ENCODE peak calls at places on chromosomes 5 and 9, in five cellular contexts. G, Y, E, W and H are unnamed samples.

GRCh38 chr5:2123874-2124273 is 241.1 kb upstream of the IRX4 start:
- DNase-seq in G (no peak), Y (no peak), E (no peak), W (no peak), H (no peak)

GRCh38 chr9:83965350-83966208 is 14.4 kb downstream of the HNRNPK start:
- DNase-seq in G (no peak), Y (no peak), E (no peak), W (peak), H (no peak)

GRCh38 chr9:99146574-99146973 is 41.7 kb downstream of the TGFBR1 start:
- DNase-seq in G (no peak), Y (no peak), E (no peak), W (no peak), H (no peak)

GRCh38 chr9:36987891-36988290 is 46.2 kb downstream of the PAX5 start:
- DNase-seq in G (no peak), Y (no peak), E (no peak), W (no peak), H (no peak)

GRCh38 chr5:78280261-78280660 is 14.2 kb downstream of the AP3B1 start:
- DNase-seq in G (no peak), Y (no peak), E (no peak), W (no peak), H (peak)

GRCh38 chr9:128409998-128410397 is 10.7 kb upstream of the CERCAM start:
- DNase-seq in G (no peak), Y (no peak), E (no peak), W (peak), H (no peak)

GRCh38 chr5:54571462-54571861 is 53.9 kb downstream of the SNX18 start:
- DNase-seq in G (no peak), Y (no peak), E (no peak), W (no peak), H (no peak)

GRCh38 chr5:157670662-157671591 is at the start of gene C5orf52:
- DNase-seq in G (peak), Y (no peak), E (peak), W (peak), H (peak)

GRCh38 chr9:133260334-133261102 is 14.5 kb downstream of the ABO start:
- DNase-seq in G (no peak), Y (no peak), E (no peak), W (no peak), H (no peak)

GRCh38 chr9:76717176-76717575 is 47.1 kb upstream of the PCA3 start:
- DNase-seq in G (no peak), Y (no peak), E (no peak), W (no peak), H (no peak)

GRCh38 chr9:18493361-18494015 is 19.5 kb downstream of the ADAMTSL1 start:
- DNase-seq in G (no peak), Y (no peak), E (no peak), W (no peak), H (no peak)

GRCh38 chr5:59021837-59022514 is 439.1 kb downstream of the RAB3C start:
- DNase-seq in G (no peak), Y (peak), E (peak), W (no peak), H (no peak)

GRCh38 chr5:108398964-108399363 is 17.1 kb upstream of the FBXL17 start:
- DNase-seq in G (no peak), Y (no peak), E (no peak), W (no peak), H (no peak)

GRCh38 chr5:155655569-155655968 is 642.0 kb downstream of the KIF4B start:
- DNase-seq in G (no peak), Y (no peak), E (no peak), W (no peak), H (no peak)

GRCh38 chr5:132422720-132423442 is 53.4 kb downstream of the SLC22A5 start:
- DNase-seq in G (peak), Y (peak), E (peak), W (peak), H (peak)

GRCh38 chr5:127919818-127920217 is 163.7 kb upstream of the SLC12A2 start:
- DNase-seq in G (no peak), Y (no peak), E (no peak), W (no peak), H (no peak)

GRCh38 chr9:96460877-96461276 is 10.9 kb downstream of the HABP4 start:
- DNase-seq in G (no peak), Y (no peak), E (no peak), W (no peak), H (no peak)

GRCh38 chr5:65539827-65540226 is 23.1 kb downstream of the CENPK start:
- DNase-seq in G (no peak), Y (no peak), E (no peak), W (no peak), H (no peak)

GRCh38 chr9:108286807-108287206 is 569.0 kb downstream of the ACTL7B start:
- DNase-seq in G (no peak), Y (no peak), E (no peak), W (no peak), H (no peak)

GRCh38 chr5:59845733-59846132 is 47.8 kb downstream of the PDE4D start:
- DNase-seq in G (no peak), Y (no peak), E (no peak), W (no peak), H (no peak)

GRCh38 chr9:4507731-4508130 is 17.5 kb downstream of the SLC1A1 start:
- DNase-seq in G (no peak), Y (no peak), E (no peak), W (no peak), H (no peak)

GRCh38 chr5:16664368-16664767 is 47.6 kb upstream of the RETREG1 start:
- DNase-seq in G (no peak), Y (no peak), E (no peak), W (no peak), H (no peak)

GRCh38 chr5:120682851-120683250 is 218.8 kb downstream of the PRR16 start:
- DNase-seq in G (no peak), Y (no peak), E (no peak), W (no peak), H (no peak)

GRCh38 chr5:17367256-17367845 is 130.7 kb upstream of the TAF11L2 start:
- DNase-seq in G (no peak), Y (no peak), E (no peak), W (no peak), H (no peak)

GRCh38 chr5:91038180-91038808 is 344.8 kb downstream of the ARRDC3 start:
- DNase-seq in G (no peak), Y (no peak), E (peak), W (no peak), H (no peak)

GRCh38 chr5:57383093-57383861 is 99.3 kb downstream of the ACTBL2 start:
- DNase-seq in G (no peak), Y (no peak), E (no peak), W (peak), H (no peak)

GRCh38 chr9:85483214-85483613 is 258.5 kb downstream of the AGTPBP1 start:
- DNase-seq in G (no peak), Y (no peak), E (no peak), W (no peak), H (no peak)

GRCh38 chr5:159186319-159186718 is 23.0 kb downstream of the RNF145 start:
- DNase-seq in G (no peak), Y (peak), E (no peak), W (no peak), H (no peak)

GRCh38 chr9:88230612-88231011 is 92.3 kb upstream of the SPATA31C2 start:
- DNase-seq in G (no peak), Y (no peak), E (no peak), W (no peak), H (no peak)

GRCh38 chr9:119004618-119004990 is 364.6 kb downstream of the BRINP1 start:
- DNase-seq in G (peak), Y (peak), E (peak), W (peak), H (peak)

GRCh38 chr5:157442989-157443619 is 16.9 kb upstream of the NIPAL4 start:
- DNase-seq in G (no peak), Y (no peak), E (no peak), W (no peak), H (no peak)

GRCh38 chr9:97682242-97682641 is 14.9 kb downstream of the XPA start:
- DNase-seq in G (no peak), Y (no peak), E (no peak), W (no peak), H (no peak)

GRCh38 chr5:119355636-119356383 is at the start of gene TNFAIP8:
- DNase-seq in G (peak), Y (peak), E (peak), W (peak), H (peak)

GRCh38 chr5:176675676-176676360 is 28.5 kb downstream of the TSPAN17 start:
- DNase-seq in G (peak), Y (no peak), E (no peak), W (peak), H (no peak)

GRCh38 chr9:93003552-93004407 is 54.7 kb upstream of the SUSD3 start:
- DNase-seq in G (no peak), Y (peak), E (peak), W (peak), H (peak)

GRCh38 chr5:67268233-67269011 is 71.8 kb upstream of the CD180 start:
- DNase-seq in G (peak), Y (peak), E (peak), W (peak), H (peak)

GRCh38 chr9:108058137-108058779 is 568.7 kb upstream of the KLF4 start:
- DNase-seq in G (no peak), Y (no peak), E (no peak), W (no peak), H (no peak)

GRCh38 chr5:168269950-168270349 is 21.5 kb upstream of the WWC1 start:
- DNase-seq in G (no peak), Y (no peak), E (no peak), W (no peak), H (no peak)

GRCh38 chr5:68711311-68712200 is 382.3 kb upstream of the SLC30A5 start:
- DNase-seq in G (no peak), Y (peak), E (no peak), W (no peak), H (no peak)

GRCh38 chr9:114100536-114100935 is 1.4 kb upstream of the KIF12 start:
- DNase-seq in G (no peak), Y (no peak), E (no peak), W (no peak), H (no peak)
- TF ChIP-seq POLR2A in G (no peak), Y (no peak), E (no peak), W (no peak), H (no peak)

GRCh38 chr5:75364571-75365280 is 27.7 kb downstream of the HMGCR start:
- DNase-seq in G (no peak), Y (peak), E (no peak), W (no peak), H (no peak)

GRCh38 chr5:75361310-75361709 is 24.3 kb downstream of the HMGCR start:
- DNase-seq in G (no peak), Y (no peak), E (no peak), W (no peak), H (peak)

GRCh38 chr5:75363726-75364495 is 26.9 kb downstream of the HMGCR start:
- DNase-seq in G (peak), Y (peak), E (peak), W (no peak), H (no peak)

GRCh38 chr5:75363111-75363510 is 26.1 kb downstream of the HMGCR start:
- DNase-seq in G (no peak), Y (peak), E (peak), W (no peak), H (no peak)

DNA sequence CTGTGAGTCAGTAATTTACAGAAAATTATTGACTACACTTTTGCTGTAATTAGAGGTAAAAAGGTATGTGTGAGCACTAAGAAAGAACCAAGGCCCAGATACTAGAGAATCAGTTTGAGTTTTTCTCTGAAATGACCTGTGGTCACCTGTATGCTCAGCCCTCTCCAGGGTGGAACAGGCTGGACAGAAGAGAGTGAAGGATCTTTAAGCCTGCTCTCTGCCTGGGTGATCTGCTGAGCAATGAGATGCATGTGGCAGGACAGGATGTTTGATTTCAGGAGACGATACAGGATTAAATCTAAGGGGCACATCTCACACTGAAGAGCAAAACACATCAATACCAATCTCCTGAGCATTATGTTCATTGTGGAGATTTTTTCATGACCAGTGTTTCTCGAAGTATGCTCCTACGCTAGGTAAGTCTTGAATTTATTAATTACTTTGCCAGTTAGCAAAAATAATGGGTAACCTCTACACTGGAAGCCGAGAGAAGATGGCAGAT is 25.5 kb downstream of the HMGCR start:
- DNase-seq in G (no peak), Y (no peak), E (no peak), W (no peak), H (no peak)
- TF ChIP-seq POLR2A in G (no peak), Y (no peak), E (no peak), W (no peak), H (no peak)

GRCh38 chr9:38423939-38424843 is at the start of gene IGFBPL1:
- DNase-seq in G (no peak), Y (peak), E (no peak), W (no peak), H (peak)
- TF ChIP-seq POLR2A in G (peak), Y (no peak), E (no peak), W (no peak), H (no peak)

GRCh38 chr5:139651502-139651862 is 3.3 kb downstream of the CXXC5 start:
- DNase-seq in G (peak), Y (no peak), E (no peak), W (no peak), H (no peak)

GRCh38 chr5:139648205-139649081 is at the start of gene CXXC5:
- DNase-seq in G (peak), Y (peak), E (peak), W (no peak), H (peak)

GRCh38 chr5:139649082-139649991 is 1.2 kb downstream of the CXXC5 start:
- DNase-seq in G (peak), Y (no peak), E (peak), W (no peak), H (no peak)

GRCh38 chr5:139650689-139651501 is 2.7 kb downstream of the CXXC5 start:
- DNase-seq in G (peak), Y (peak), E (peak), W (peak), H (peak)

DNA sequence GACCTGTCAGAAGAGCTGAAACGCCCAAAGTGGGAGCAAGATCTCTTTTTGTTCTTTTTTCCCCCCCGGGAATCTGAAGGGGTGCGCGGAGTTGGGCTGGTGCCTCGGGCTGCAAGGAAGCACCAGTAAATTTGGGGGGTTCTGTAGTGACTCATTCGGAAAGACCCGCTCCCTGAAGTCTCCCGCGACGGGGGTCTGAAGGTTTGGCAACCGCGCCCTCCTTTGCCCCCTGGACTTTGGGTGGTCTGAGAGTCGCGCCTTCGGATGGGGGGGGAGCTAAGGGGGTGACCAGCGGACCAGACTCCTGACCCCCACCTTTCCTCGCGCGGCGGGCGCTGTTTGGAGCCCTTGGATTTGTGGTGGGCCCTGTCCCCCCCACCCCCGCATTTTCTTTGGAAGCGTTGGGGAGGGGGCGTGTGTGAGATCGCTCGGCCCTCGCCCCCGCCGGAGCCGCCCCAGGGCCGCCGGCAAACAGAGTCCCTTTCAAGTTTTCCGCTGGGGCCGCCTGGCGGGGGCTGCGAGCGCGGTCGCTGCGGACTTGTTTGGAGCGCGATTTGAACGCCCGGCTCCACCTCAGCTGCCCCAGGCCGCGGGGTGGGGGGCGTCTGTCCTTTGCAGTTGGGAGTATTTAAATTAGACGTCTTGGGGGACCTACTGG is 2.0 kb downstream of the CXXC5 start:
- DNase-seq in G (peak), Y (no peak), E (peak), W (no peak), H (no peak)
- TF ChIP-seq POLR2A in G (no peak), Y (no peak), E (no peak), W (no peak), H (no peak)

DNA sequence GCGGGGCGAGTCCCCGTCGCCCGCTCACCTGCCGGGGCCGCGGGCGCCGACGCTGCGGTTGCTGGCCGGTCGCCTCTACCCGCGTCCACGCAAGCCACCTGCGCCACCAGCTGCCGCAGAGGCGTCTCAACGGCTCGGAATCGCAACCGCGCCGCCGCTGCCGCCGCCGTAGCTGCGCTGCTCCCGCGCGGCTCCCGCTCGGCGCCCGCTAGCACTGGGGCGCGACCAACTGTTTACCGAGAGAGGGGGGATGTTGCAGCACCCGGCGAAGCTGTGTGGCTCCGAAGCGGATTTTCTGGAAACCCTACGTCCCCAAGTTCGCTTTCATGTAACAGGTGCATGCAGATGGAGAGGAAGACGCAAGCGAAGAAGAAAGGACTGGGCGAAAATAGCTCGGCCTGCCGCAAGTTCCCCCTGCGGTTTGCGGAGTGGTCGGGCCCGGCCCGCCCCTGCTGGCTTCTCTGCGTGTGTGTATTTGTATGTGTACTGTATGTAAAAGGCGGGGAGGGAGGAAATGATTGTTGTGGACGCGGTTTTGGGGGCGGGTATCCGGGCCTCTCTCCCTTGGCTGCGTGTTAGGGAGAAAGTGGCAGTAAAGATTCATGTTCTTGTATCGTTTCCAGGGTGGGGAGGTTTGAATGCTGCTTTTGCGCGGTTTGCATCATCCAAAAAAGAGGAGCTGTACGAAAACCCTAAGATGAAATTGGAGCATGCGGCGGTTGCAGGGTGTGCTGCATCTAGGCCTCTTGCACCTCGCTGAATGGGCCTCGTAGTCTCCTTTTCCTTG is at the start of gene PSIP1:
- DNase-seq in G (peak), Y (peak), E (peak), W (peak), H (peak)
- TF ChIP-seq POLR2A in G (peak), Y (peak), E (peak), W (peak), H (peak)

GRCh38 chr9:136747161-136748060 is 914 bp downstream of the LCN6 start:
- DNase-seq in G (no peak), Y (no peak), E (no peak), W (no peak), H (no peak)
- TF ChIP-seq POLR2A in G (no peak), Y (no peak), E (no peak), W (no peak), H (no peak)

GRCh38 chr5:55994502-55994997 is at the start of gene IL6ST:
- DNase-seq in G (no peak), Y (peak), E (peak), W (peak), H (no peak)
- TF ChIP-seq POLR2A in G (peak), Y (peak), E (peak), W (peak), H (no peak)

DNA sequence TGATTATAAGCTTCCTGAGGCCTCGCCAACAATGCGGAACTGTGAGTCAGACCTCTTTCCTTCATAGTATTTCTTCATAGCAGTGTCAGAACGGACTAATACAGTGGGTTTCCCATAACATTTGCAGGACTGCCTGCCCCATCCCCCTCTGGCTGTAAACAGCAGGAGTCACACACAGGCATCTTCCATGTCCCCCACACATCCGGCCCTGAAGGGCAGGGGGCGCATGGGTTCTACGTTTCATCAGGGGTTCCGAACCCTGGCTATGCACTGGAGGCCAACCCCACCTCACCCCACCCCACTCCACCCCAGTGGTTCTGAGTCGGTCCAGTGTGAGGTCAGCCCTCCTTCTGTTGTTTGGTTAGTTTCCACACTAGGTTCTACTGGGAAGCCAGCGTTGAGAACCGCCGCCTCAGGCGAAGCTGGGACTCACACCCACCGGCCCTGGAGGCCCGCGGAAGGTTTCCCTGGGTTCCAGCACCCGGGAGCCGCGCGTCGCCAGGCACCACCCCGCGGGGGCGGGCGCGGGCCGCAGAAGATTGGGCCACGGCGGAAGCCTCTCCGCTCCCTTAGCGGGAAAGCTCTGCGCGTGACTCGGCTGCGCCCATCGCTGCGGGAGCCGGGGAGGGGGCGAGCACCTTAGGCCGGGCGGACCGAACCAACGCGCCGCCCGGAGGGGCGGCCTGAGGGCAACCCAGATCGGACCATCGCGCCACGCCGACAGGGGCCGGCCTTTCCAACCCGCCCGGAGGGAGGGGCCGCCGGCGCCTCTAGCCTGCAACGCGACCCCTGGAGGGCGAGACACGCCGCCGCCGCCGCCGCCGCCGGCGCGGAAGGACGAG is at the start of gene RUSC2:
- DNase-seq in G (peak), Y (peak), E (peak), W (peak), H (peak)
- TF ChIP-seq POLR2A in G (peak), Y (peak), E (peak), W (peak), H (peak)

GRCh38 chr5:178854284-178854683 is 5.5 kb upstream of the ZNF354B start:
- DNase-seq in G (no peak), Y (no peak), E (no peak), W (no peak), H (no peak)

GRCh38 chr5:178861627-178862026 is 1.9 kb downstream of the ZNF354B start:
- DNase-seq in G (no peak), Y (no peak), E (no peak), W (no peak), H (no peak)

GRCh38 chr5:178859625-178860521 is at the start of gene ZNF354B:
- DNase-seq in G (peak), Y (peak), E (peak), W (peak), H (peak)
- TF ChIP-seq POLR2A in G (peak), Y (no peak), E (peak), W (peak), H (no peak)